ENCODE peak calls at places on chromosomes 2 and 18, in nine cellular contexts. One of them, this sample, is unnamed.

GRCh38 chr2:207720517-207721187 is 9.2 kb downstream of the CCNYL1 start:
- DNase-seq in smooth muscle cell of the brain vasculature: no peak
- DNase-seq in NCI-H446 treated with DMSO at 0.1 percent for 48 hours: no peak
- DNase-seq in Kasumi-1: no peak
- DNase-seq in choroid plexus epithelial cell: no peak
- DNase-seq in kidney glomerular epithelial cell: no peak
- DNase-seq in IMR-90: no peak
- DNase-seq in left ventricle myocardium superior: no peak
- DNase-seq in H7: no peak
- DNase-seq in this sample: no peak

GRCh38 chr18:6948238-6948637 is 169.4 kb downstream of the LAMA1 start:
- DNase-seq in smooth muscle cell of the brain vasculature: no peak
- DNase-seq in NCI-H446 treated with DMSO at 0.1 percent for 48 hours: no peak
- DNase-seq in Kasumi-1: no peak
- DNase-seq in choroid plexus epithelial cell: no peak
- DNase-seq in kidney glomerular epithelial cell: no peak
- DNase-seq in IMR-90: no peak
- DNase-seq in left ventricle myocardium superior: no peak
- DNase-seq in H7: no peak
- DNase-seq in this sample: no peak

GRCh38 chr18:75554644-75555043 is 127.1 kb upstream of the SMIM21 start:
- DNase-seq in smooth muscle cell of the brain vasculature: no peak
- DNase-seq in NCI-H446 treated with DMSO at 0.1 percent for 48 hours: no peak
- DNase-seq in Kasumi-1: no peak
- DNase-seq in choroid plexus epithelial cell: no peak
- DNase-seq in kidney glomerular epithelial cell: no peak
- DNase-seq in IMR-90: no peak
- DNase-seq in left ventricle myocardium superior: no peak
- DNase-seq in H7: no peak
- DNase-seq in this sample: no peak

GRCh38 chr2:156399224-156399949 is 36.8 kb upstream of the GPD2 start:
- DNase-seq in smooth muscle cell of the brain vasculature: no peak
- DNase-seq in NCI-H446 treated with DMSO at 0.1 percent for 48 hours: no peak
- DNase-seq in Kasumi-1: no peak
- DNase-seq in choroid plexus epithelial cell: peak; percentile 70
- DNase-seq in kidney glomerular epithelial cell: no peak
- DNase-seq in IMR-90: peak; percentile 62
- DNase-seq in left ventricle myocardium superior: no peak
- DNase-seq in H7: peak; percentile 32
- DNase-seq in this sample: peak; percentile 72

GRCh38 chr2:78780321-78780720 is 245.2 kb upstream of the REG3G start:
- DNase-seq in smooth muscle cell of the brain vasculature: no peak
- DNase-seq in NCI-H446 treated with DMSO at 0.1 percent for 48 hours: no peak
- DNase-seq in Kasumi-1: no peak
- DNase-seq in choroid plexus epithelial cell: no peak
- DNase-seq in kidney glomerular epithelial cell: no peak
- DNase-seq in IMR-90: no peak
- DNase-seq in left ventricle myocardium superior: no peak
- DNase-seq in H7: no peak
- DNase-seq in this sample: no peak

GRCh38 chr2:70627499-70627898 is 73.9 kb upstream of the TGFA start:
- DNase-seq in smooth muscle cell of the brain vasculature: no peak
- DNase-seq in NCI-H446 treated with DMSO at 0.1 percent for 48 hours: peak; percentile 17
- DNase-seq in Kasumi-1: no peak
- DNase-seq in choroid plexus epithelial cell: peak; percentile 43
- DNase-seq in kidney glomerular epithelial cell: no peak
- DNase-seq in IMR-90: no peak
- DNase-seq in left ventricle myocardium superior: no peak
- DNase-seq in H7: no peak
- DNase-seq in this sample: peak; percentile 23

GRCh38 chr2:70854416-70854815 is 18.8 kb upstream of the CD207 start:
- DNase-seq in smooth muscle cell of the brain vasculature: no peak
- DNase-seq in NCI-H446 treated with DMSO at 0.1 percent for 48 hours: no peak
- DNase-seq in Kasumi-1: peak; percentile 37
- DNase-seq in choroid plexus epithelial cell: no peak
- DNase-seq in kidney glomerular epithelial cell: no peak
- DNase-seq in IMR-90: no peak
- DNase-seq in left ventricle myocardium superior: no peak
- DNase-seq in H7: no peak
- DNase-seq in this sample: no peak

GRCh38 chr2:45259144-45259543 is 249.9 kb upstream of the SIX2 start:
- DNase-seq in smooth muscle cell of the brain vasculature: no peak
- DNase-seq in NCI-H446 treated with DMSO at 0.1 percent for 48 hours: no peak
- DNase-seq in Kasumi-1: no peak
- DNase-seq in choroid plexus epithelial cell: peak; percentile 28
- DNase-seq in kidney glomerular epithelial cell: no peak
- DNase-seq in IMR-90: no peak
- DNase-seq in left ventricle myocardium superior: no peak
- DNase-seq in H7: peak; percentile 20
- DNase-seq in this sample: no peak

GRCh38 chr2:9234680-9235387 is 28.2 kb downstream of the ASAP2 start:
- DNase-seq in smooth muscle cell of the brain vasculature: no peak
- DNase-seq in NCI-H446 treated with DMSO at 0.1 percent for 48 hours: no peak
- DNase-seq in Kasumi-1: peak; percentile 16
- DNase-seq in choroid plexus epithelial cell: peak; percentile 92
- DNase-seq in kidney glomerular epithelial cell: peak; percentile 99
- DNase-seq in IMR-90: peak; percentile 95
- DNase-seq in left ventricle myocardium superior: no peak
- DNase-seq in H7: no peak
- DNase-seq in this sample: peak; percentile 97

GRCh38 chr18:2108581-2108980 is 462.7 kb downstream of the METTL4 start:
- DNase-seq in smooth muscle cell of the brain vasculature: no peak
- DNase-seq in NCI-H446 treated with DMSO at 0.1 percent for 48 hours: no peak
- DNase-seq in Kasumi-1: no peak
- DNase-seq in choroid plexus epithelial cell: peak; percentile 17
- DNase-seq in kidney glomerular epithelial cell: peak; percentile 7
- DNase-seq in IMR-90: no peak
- DNase-seq in left ventricle myocardium superior: no peak
- DNase-seq in H7: no peak
- DNase-seq in this sample: no peak

GRCh38 chr2:187658952-187659525 is 104.8 kb upstream of the TFPI start:
- DNase-seq in smooth muscle cell of the brain vasculature: no peak
- DNase-seq in NCI-H446 treated with DMSO at 0.1 percent for 48 hours: no peak
- DNase-seq in Kasumi-1: peak; percentile 21
- DNase-seq in choroid plexus epithelial cell: peak; percentile 76
- DNase-seq in kidney glomerular epithelial cell: no peak
- DNase-seq in IMR-90: peak; percentile 45
- DNase-seq in left ventricle myocardium superior: no peak
- DNase-seq in H7: peak; percentile 47
- DNase-seq in this sample: peak; percentile 53

GRCh38 chr2:34567128-34567527 is 968.0 kb upstream of the FAM98A start:
- DNase-seq in smooth muscle cell of the brain vasculature: no peak
- DNase-seq in NCI-H446 treated with DMSO at 0.1 percent for 48 hours: no peak
- DNase-seq in Kasumi-1: no peak
- DNase-seq in choroid plexus epithelial cell: no peak
- DNase-seq in kidney glomerular epithelial cell: no peak
- DNase-seq in IMR-90: no peak
- DNase-seq in left ventricle myocardium superior: no peak
- DNase-seq in H7: no peak
- DNase-seq in this sample: no peak

GRCh38 chr2:177119099-177119498 is 93.5 kb upstream of the HNRNPA3 start:
- DNase-seq in smooth muscle cell of the brain vasculature: no peak
- DNase-seq in NCI-H446 treated with DMSO at 0.1 percent for 48 hours: no peak
- DNase-seq in Kasumi-1: no peak
- DNase-seq in choroid plexus epithelial cell: no peak
- DNase-seq in kidney glomerular epithelial cell: no peak
- DNase-seq in IMR-90: no peak
- DNase-seq in left ventricle myocardium superior: no peak
- DNase-seq in H7: no peak
- DNase-seq in this sample: no peak

GRCh38 chr2:26737221-26737620 is 26.9 kb upstream of the SLC35F6 start:
- DNase-seq in smooth muscle cell of the brain vasculature: no peak
- DNase-seq in NCI-H446 treated with DMSO at 0.1 percent for 48 hours: no peak
- DNase-seq in Kasumi-1: no peak
- DNase-seq in choroid plexus epithelial cell: no peak
- DNase-seq in kidney glomerular epithelial cell: no peak
- DNase-seq in IMR-90: no peak
- DNase-seq in left ventricle myocardium superior: no peak
- DNase-seq in H7: no peak
- DNase-seq in this sample: no peak

GRCh38 chr18:63016270-63016669 is 300.9 kb downstream of the PHLPP1 start:
- DNase-seq in smooth muscle cell of the brain vasculature: peak; percentile 41
- DNase-seq in NCI-H446 treated with DMSO at 0.1 percent for 48 hours: peak; percentile 19
- DNase-seq in Kasumi-1: peak; percentile 77
- DNase-seq in choroid plexus epithelial cell: peak; percentile 82
- DNase-seq in kidney glomerular epithelial cell: peak; percentile 23
- DNase-seq in IMR-90: peak; percentile 59
- DNase-seq in left ventricle myocardium superior: no peak
- DNase-seq in H7: peak; percentile 71
- DNase-seq in this sample: peak; percentile 49

GRCh38 chr2:231684314-231685223 is 23.8 kb upstream of the PTMA start:
- DNase-seq in smooth muscle cell of the brain vasculature: no peak
- DNase-seq in NCI-H446 treated with DMSO at 0.1 percent for 48 hours: peak; percentile 46
- DNase-seq in Kasumi-1: no peak
- DNase-seq in choroid plexus epithelial cell: no peak
- DNase-seq in kidney glomerular epithelial cell: no peak
- DNase-seq in IMR-90: no peak
- DNase-seq in left ventricle myocardium superior: peak; percentile 76
- DNase-seq in H7: peak; percentile 68
- DNase-seq in this sample: no peak

GRCh38 chr2:100784681-100785080 is 35.3 kb upstream of the NPAS2 start:
- DNase-seq in smooth muscle cell of the brain vasculature: no peak
- DNase-seq in NCI-H446 treated with DMSO at 0.1 percent for 48 hours: no peak
- DNase-seq in Kasumi-1: no peak
- DNase-seq in choroid plexus epithelial cell: no peak
- DNase-seq in kidney glomerular epithelial cell: peak; percentile 57
- DNase-seq in IMR-90: no peak
- DNase-seq in left ventricle myocardium superior: no peak
- DNase-seq in H7: no peak
- DNase-seq in this sample: no peak

GRCh38 chr2:29269095-29270090 is 154.2 kb downstream of the CLIP4 start:
- DNase-seq in smooth muscle cell of the brain vasculature: no peak
- DNase-seq in NCI-H446 treated with DMSO at 0.1 percent for 48 hours: no peak
- DNase-seq in Kasumi-1: no peak
- DNase-seq in choroid plexus epithelial cell: no peak
- DNase-seq in kidney glomerular epithelial cell: no peak
- DNase-seq in IMR-90: no peak
- DNase-seq in left ventricle myocardium superior: no peak
- DNase-seq in H7: no peak
- DNase-seq in this sample: no peak

This sample was measured in amniotic epithelial cell.